ENCODE peak calls at places on chromosomes 13 and 19, in five cellular contexts. One of them, this sample, is unnamed.
A peak's percentile ranks its signal among the peaks of the same experiment; 100 is the strongest.

GRCh38 chr13:108927615-108928014 is 298.2 kb downstream of the MYO16 start:
- DNase-seq in left colon: no peak
- DNase-seq in NCI-H1436 treated with DMSO at 0.1 percent for 48 hours: no peak
- DNase-seq in stimulated activated CD4-positive, alpha-beta T cell treated with anti-CD3 and anti-CD28 coated beads, TNF-alpha, amount 100 ng/mL, for 48 hours: no peak
- DNase-seq in mucosa of gallbladder: no peak
- DNase-seq in this sample: no peak

GRCh38 chr19:35648017-35648961 is at the start of gene COX6B1:
- DNase-seq in stimulated activated CD4-positive, alpha-beta T cell treated with anti-CD3 and anti-CD28 coated beads, TNF-alpha, amount 100 ng/mL, for 48 hours: peak; percentile 84
- DNase-seq in left colon: peak; percentile 92
- DNase-seq in NCI-H1436 treated with DMSO at 0.1 percent for 48 hours: peak; percentile 96
- DNase-seq in mucosa of gallbladder: peak; percentile 96
- DNase-seq in this sample: peak; percentile 98

GRCh38 chr19:10520652-10521318 is 3.5 kb upstream of the S1PR5 start:
- DNase-seq in NCI-H1436 treated with DMSO at 0.1 percent for 48 hours: no peak
- DNase-seq in stimulated activated CD4-positive, alpha-beta T cell treated with anti-CD3 and anti-CD28 coated beads, TNF-alpha, amount 100 ng/mL, for 48 hours: no peak
- DNase-seq in left colon: no peak
- DNase-seq in mucosa of gallbladder: no peak
- DNase-seq in this sample: no peak

GRCh38 chr19:31781542-31781941 is 432.3 kb upstream of the TSHZ3 start:
- DNase-seq in stimulated activated CD4-positive, alpha-beta T cell treated with anti-CD3 and anti-CD28 coated beads, TNF-alpha, amount 100 ng/mL, for 48 hours: no peak
- DNase-seq in NCI-H1436 treated with DMSO at 0.1 percent for 48 hours: no peak
- DNase-seq in left colon: no peak
- DNase-seq in mucosa of gallbladder: no peak
- DNase-seq in this sample: no peak

GRCh38 chr13:44331446-44331845 is 42.2 kb upstream of the SERP2 start:
- DNase-seq in NCI-H1436 treated with DMSO at 0.1 percent for 48 hours: no peak
- DNase-seq in stimulated activated CD4-positive, alpha-beta T cell treated with anti-CD3 and anti-CD28 coated beads, TNF-alpha, amount 100 ng/mL, for 48 hours: no peak
- DNase-seq in mucosa of gallbladder: no peak
- DNase-seq in left colon: no peak
- DNase-seq in this sample: no peak

GRCh38 chr13:40352807-40353562 is 313.5 kb downstream of the FOXO1 start:
- DNase-seq in NCI-H1436 treated with DMSO at 0.1 percent for 48 hours: no peak
- DNase-seq in left colon: no peak
- DNase-seq in mucosa of gallbladder: no peak
- DNase-seq in stimulated activated CD4-positive, alpha-beta T cell treated with anti-CD3 and anti-CD28 coated beads, TNF-alpha, amount 100 ng/mL, for 48 hours: no peak
- DNase-seq in this sample: no peak

GRCh38 chr13:41222259-41222852 is 28.0 kb upstream of the KBTBD7 start:
- DNase-seq in NCI-H1436 treated with DMSO at 0.1 percent for 48 hours: no peak
- DNase-seq in mucosa of gallbladder: peak; percentile 49
- DNase-seq in left colon: peak; percentile 46
- DNase-seq in stimulated activated CD4-positive, alpha-beta T cell treated with anti-CD3 and anti-CD28 coated beads, TNF-alpha, amount 100 ng/mL, for 48 hours: peak; percentile 34
- DNase-seq in this sample: peak; percentile 22

GRCh38 chr19:42199440-42200115 is 17.9 kb downstream of the DEDD2 start:
- DNase-seq in left colon: peak; percentile 43
- DNase-seq in stimulated activated CD4-positive, alpha-beta T cell treated with anti-CD3 and anti-CD28 coated beads, TNF-alpha, amount 100 ng/mL, for 48 hours: no peak
- DNase-seq in NCI-H1436 treated with DMSO at 0.1 percent for 48 hours: no peak
- DNase-seq in mucosa of gallbladder: no peak
- DNase-seq in this sample: no peak

GRCh38 chr19:43983912-43984686 is at the start of gene ZNF155:
- DNase-seq in NCI-H1436 treated with DMSO at 0.1 percent for 48 hours: peak; percentile 83
- DNase-seq in left colon: peak; percentile 84
- DNase-seq in mucosa of gallbladder: peak; percentile 95
- DNase-seq in stimulated activated CD4-positive, alpha-beta T cell treated with anti-CD3 and anti-CD28 coated beads, TNF-alpha, amount 100 ng/mL, for 48 hours: peak; percentile 50
- DNase-seq in this sample: peak; percentile 98

GRCh38 chr13:46101488-46102289 is 3.1 kb downstream of the CPB2 start:
- DNase-seq in stimulated activated CD4-positive, alpha-beta T cell treated with anti-CD3 and anti-CD28 coated beads, TNF-alpha, amount 100 ng/mL, for 48 hours: no peak
- DNase-seq in NCI-H1436 treated with DMSO at 0.1 percent for 48 hours: no peak
- DNase-seq in left colon: no peak
- DNase-seq in mucosa of gallbladder: no peak
- DNase-seq in this sample: no peak

GRCh38 chr13:21777813-21778212 is 106.9 kb downstream of the FGF9 start:
- DNase-seq in left colon: no peak
- DNase-seq in stimulated activated CD4-positive, alpha-beta T cell treated with anti-CD3 and anti-CD28 coated beads, TNF-alpha, amount 100 ng/mL, for 48 hours: no peak
- DNase-seq in NCI-H1436 treated with DMSO at 0.1 percent for 48 hours: no peak
- DNase-seq in mucosa of gallbladder: no peak
- DNase-seq in this sample: no peak

GRCh38 chr13:112810608-112811007 is 120.8 kb downstream of the ATP11A start:
- DNase-seq in left colon: no peak
- DNase-seq in NCI-H1436 treated with DMSO at 0.1 percent for 48 hours: no peak
- DNase-seq in mucosa of gallbladder: no peak
- DNase-seq in stimulated activated CD4-positive, alpha-beta T cell treated with anti-CD3 and anti-CD28 coated beads, TNF-alpha, amount 100 ng/mL, for 48 hours: no peak
- DNase-seq in this sample: no peak

GRCh38 chr13:36343766-36344165 is 2.4 kb downstream of the SPART start:
- DNase-seq in NCI-H1436 treated with DMSO at 0.1 percent for 48 hours: no peak
- DNase-seq in left colon: no peak
- DNase-seq in mucosa of gallbladder: no peak
- DNase-seq in stimulated activated CD4-positive, alpha-beta T cell treated with anti-CD3 and anti-CD28 coated beads, TNF-alpha, amount 100 ng/mL, for 48 hours: no peak
- DNase-seq in this sample: no peak

GRCh38 chr19:6766357-6767080 is 716 bp downstream of the SH2D3A start:
- DNase-seq in mucosa of gallbladder: no peak
- DNase-seq in NCI-H1436 treated with DMSO at 0.1 percent for 48 hours: no peak
- DNase-seq in left colon: no peak
- DNase-seq in stimulated activated CD4-positive, alpha-beta T cell treated with anti-CD3 and anti-CD28 coated beads, TNF-alpha, amount 100 ng/mL, for 48 hours: no peak
- DNase-seq in this sample: peak; percentile 48

GRCh38 chr19:13835791-13836723 is 40.8 kb downstream of the ZSWIM4 start:
- DNase-seq in stimulated activated CD4-positive, alpha-beta T cell treated with anti-CD3 and anti-CD28 coated beads, TNF-alpha, amount 100 ng/mL, for 48 hours: no peak
- DNase-seq in left colon: no peak
- DNase-seq in mucosa of gallbladder: no peak
- DNase-seq in NCI-H1436 treated with DMSO at 0.1 percent for 48 hours: no peak
- DNase-seq in this sample: peak; percentile 39

GRCh38 chr19:8004723-8005513 is 523 bp downstream of the ELAVL1 start:
- DNase-seq in NCI-H1436 treated with DMSO at 0.1 percent for 48 hours: no peak
- DNase-seq in mucosa of gallbladder: no peak
- DNase-seq in left colon: peak; percentile 29
- DNase-seq in stimulated activated CD4-positive, alpha-beta T cell treated with anti-CD3 and anti-CD28 coated beads, TNF-alpha, amount 100 ng/mL, for 48 hours: no peak
- DNase-seq in this sample: no peak

GRCh38 chr19:33463194-33463593 is 58.4 kb downstream of the PEPD start:
- DNase-seq in NCI-H1436 treated with DMSO at 0.1 percent for 48 hours: no peak
- DNase-seq in left colon: no peak
- DNase-seq in stimulated activated CD4-positive, alpha-beta T cell treated with anti-CD3 and anti-CD28 coated beads, TNF-alpha, amount 100 ng/mL, for 48 hours: no peak
- DNase-seq in mucosa of gallbladder: no peak
- DNase-seq in this sample: no peak

GRCh38 chr13:110308377-110309158 is 1.5 kb downstream of the COL4A2 start:
- DNase-seq in stimulated activated CD4-positive, alpha-beta T cell treated with anti-CD3 and anti-CD28 coated beads, TNF-alpha, amount 100 ng/mL, for 48 hours: no peak
- DNase-seq in mucosa of gallbladder: no peak
- DNase-seq in NCI-H1436 treated with DMSO at 0.1 percent for 48 hours: no peak
- DNase-seq in left colon: peak; percentile 55
- DNase-seq in this sample: peak; percentile 46

GRCh38 chr13:33931397-33931987 is 113.5 kb downstream of the RFC3 start:
- DNase-seq in stimulated activated CD4-positive, alpha-beta T cell treated with anti-CD3 and anti-CD28 coated beads, TNF-alpha, amount 100 ng/mL, for 48 hours: no peak
- DNase-seq in NCI-H1436 treated with DMSO at 0.1 percent for 48 hours: no peak
- DNase-seq in mucosa of gallbladder: no peak
- DNase-seq in left colon: no peak
- DNase-seq in this sample: peak; percentile 35

GRCh38 chr19:17834350-17835181 is 13.2 kb downstream of the JAK3 start:
- DNase-seq in stimulated activated CD4-positive, alpha-beta T cell treated with anti-CD3 and anti-CD28 coated beads, TNF-alpha, amount 100 ng/mL, for 48 hours: no peak
- DNase-seq in mucosa of gallbladder: no peak
- DNase-seq in NCI-H1436 treated with DMSO at 0.1 percent for 48 hours: no peak
- DNase-seq in left colon: no peak
- DNase-seq in this sample: no peak

GRCh38 chr13:113843864-113844556 is 19.9 kb downstream of the GAS6 start:
- DNase-seq in mucosa of gallbladder: no peak
- DNase-seq in stimulated activated CD4-positive, alpha-beta T cell treated with anti-CD3 and anti-CD28 coated beads, TNF-alpha, amount 100 ng/mL, for 48 hours: no peak
- DNase-seq in left colon: peak; percentile 5
- DNase-seq in NCI-H1436 treated with DMSO at 0.1 percent for 48 hours: no peak
- DNase-seq in this sample: no peak